ENCODE peak calls at places on chromosomes 13 and 19, in four cellular contexts. B, G, O and A are unnamed samples.

GRCh38 chr13:51444922-51445321 is 7.9 kb downstream of the INTS6 start:
- DNase-seq in B (peak), G (peak), O (peak), A (no peak)

GRCh38 chr19:17766543-17767131 is 15.4 kb downstream of the FCHO1 start:
- DNase-seq in B (peak), G (peak), O (peak), A (no peak)

GRCh38 chr13:113926951-113927660 is 46.8 kb downstream of the C13orf46 start:
- DNase-seq in B (no peak), G (peak), O (no peak), A (no peak)

GRCh38 chr13:44312898-44313551 is 60.6 kb upstream of the SERP2 start:
- DNase-seq in B (peak), G (peak), O (peak), A (peak)

GRCh38 chr19:41218615-41219507 is at the start of gene AXL:
- DNase-seq in B (peak), G (peak), O (peak), A (peak)

GRCh38 chr13:75489502-75490263 is 7.7 kb upstream of the TBC1D4 start:
- DNase-seq in B (peak), G (peak), O (no peak), A (no peak)

GRCh38 chr19:4571305-4571917 is 11.9 kb upstream of the SEMA6B start:
- DNase-seq in B (no peak), G (no peak), O (no peak), A (no peak)

GRCh38 chr13:44004881-44005280 is 125.2 kb downstream of the LACC1 start:
- DNase-seq in B (peak), G (peak), O (no peak), A (peak)

GRCh38 chr13:103812966-103813365 is 746.7 kb upstream of the SLC10A2 start:
- DNase-seq in B (peak), G (no peak), O (no peak), A (no peak)

GRCh38 chr19:52522555-52522954 is 4.9 kb upstream of the ZNF808 start:
- DNase-seq in B (no peak), G (no peak), O (no peak), A (no peak)

GRCh38 chr13:112912726-112913440 is 56.1 kb upstream of the MCF2L start:
- DNase-seq in B (no peak), G (no peak), O (no peak), A (no peak)

GRCh38 chr19:7873304-7874079 is 698 bp downstream of the PRR36 start:
- DNase-seq in B (no peak), G (no peak), O (no peak), A (no peak)

GRCh38 chr19:38695832-38696732 is 48.2 kb downstream of the CAPN12 start:
- DNase-seq in B (no peak), G (no peak), O (no peak), A (no peak)

GRCh38 chr19:40601061-40601973 is at the start of gene LTBP4:
- DNase-seq in B (no peak), G (peak), O (no peak), A (no peak)

GRCh38 chr13:63902141-63902540 is 2486.5 kb upstream of the PCDH20 start:
- DNase-seq in B (no peak), G (no peak), O (no peak), A (no peak)

GRCh38 chr13:113466321-113466836 is 13.1 kb upstream of the ADPRHL1 start:
- DNase-seq in B (no peak), G (no peak), O (no peak), A (no peak)

GRCh38 chr19:1109032-1109541 is 5.3 kb downstream of the GPX4 start:
- DNase-seq in B (no peak), G (no peak), O (no peak), A (no peak)

GRCh38 chr19:2627319-2627829 is 75.1 kb downstream of the GNG7 start:
- DNase-seq in B (peak), G (peak), O (peak), A (peak)

GRCh38 chr13:36344886-36345437 is 1.2 kb downstream of the SPART start:
- DNase-seq in B (peak), G (no peak), O (no peak), A (no peak)

GRCh38 chr19:6340493-6341201 is 7.2 kb upstream of the ACER1 start:
- DNase-seq in B (no peak), G (no peak), O (no peak), A (no peak)
- TF ChIP-seq CTCF in B (no peak), G (no peak), O (no peak), A (no peak)

GRCh38 chr19:48443262-48443661 is 2.5 kb upstream of the GRWD1 start:
- DNase-seq in B (no peak), G (peak), O (no peak), A (no peak)
- H3K4me3 ChIP-seq in B (no peak), G (no peak), O (no peak), A (no peak)

GRCh38 chr13:22837980-22838615 is 342.7 kb upstream of the SGCG start:
- DNase-seq in B (no peak), G (peak), O (no peak), A (no peak)
- TF ChIP-seq CTCF in B (no peak), G (no peak), O (no peak), A (no peak)

GRCh38 chr13:48401480-48401879 is 11.4 kb downstream of the LPAR6 start:
- DNase-seq in B (no peak), G (no peak), O (no peak), A (no peak)
- H3K4me3 ChIP-seq in B (no peak), G (no peak), O (no peak), A (no peak)